ENCODE peak calls at places on chromosome 17, in four cellular contexts. V is stimulated activated effector memory CD8-positive, alpha-beta T cell treated with anti-CD3 and anti-CD28 coated beads, Interleukin-12 subunit alpha, Interleukin-12 subunit beta, amount 100 ng/mL, for 72 hours; B is activated naive CD8-positive, alpha-beta T cell treated with anti-CD3 and anti-CD28 coated beads, Interleukin-2, amount 50 U/mL, for 16 hours; P is activated CD4-positive, CD25-positive, alpha-beta regulatory T cell. S is an unnamed sample.

GRCh38 chr17:80285237-80285920 is 24.7 kb downstream of the RNF213 start:
- DNase-seq in V (no peak), B (no peak), P (no peak), S (no peak)

GRCh38 chr17:75625813-75626486 is 7.3 kb upstream of the SMIM5 start:
- DNase-seq in V (no peak), B (no peak), P (no peak), S (no peak)

GRCh38 chr17:36935681-36936454 is 1.4 kb upstream of the LHX1 start:
- DNase-seq in V (no peak), B (no peak), P (no peak), S (no peak)

GRCh38 chr17:45221081-45221996 is at the start of gene FMNL1:
- DNase-seq in V (peak), B (no peak), P (peak), S (no peak)

GRCh38 chr17:39527220-39527813 is 66.0 kb downstream of the CDK12 start:
- DNase-seq in V (no peak), B (no peak), P (no peak), S (no peak)

GRCh38 chr17:74975943-74976342 is 3.4 kb upstream of the HID1 start:
- DNase-seq in V (no peak), B (no peak), P (no peak), S (no peak)

GRCh38 chr17:77085916-77086432 is 54.8 kb upstream of the SEC14L1 start:
- DNase-seq in V (no peak), B (no peak), P (no peak), S (no peak)

GRCh38 chr17:37743875-37744632 is 805 bp downstream of the HNF1B start:
- DNase-seq in V (peak), B (no peak), P (no peak), S (no peak)

GRCh38 chr17:63041251-63041650 is 75.2 kb downstream of the TANC2 start:
- DNase-seq in V (no peak), B (no peak), P (no peak), S (no peak)

GRCh38 chr17:17445925-17446665 is 30.7 kb upstream of the MED9 start:
- DNase-seq in V (no peak), B (no peak), P (no peak), S (no peak)

GRCh38 chr17:20141201-20141999 is 132.2 kb downstream of the SPECC1 start:
- DNase-seq in V (no peak), B (no peak), P (no peak), S (no peak)

GRCh38 chr17:65737451-65737850 is 176.0 kb upstream of the AXIN2 start:
- DNase-seq in V (no peak), B (no peak), P (no peak), S (no peak)